ENCODE peak calls at places on chromosomes 4 and X, in five cellular contexts. One of them, this sample, is unnamed.

GRCh38 chrX:1531106-1531890 is 5.7 kb downstream of the P2RY8 start:
- DNase-seq in HL-60: no peak
- DNase-seq in CD8-positive, alpha-beta T cell: peak
- DNase-seq in Peyer's patch: no peak
- DNase-seq in fibroblast of pulmonary artery: no peak
- DNase-seq in this sample: no peak

GRCh38 chr4:6349896-6350295 is 80.2 kb downstream of the WFS1 start:
- DNase-seq in Peyer's patch: no peak
- DNase-seq in HL-60: no peak
- DNase-seq in CD8-positive, alpha-beta T cell: no peak
- DNase-seq in fibroblast of pulmonary artery: no peak
- DNase-seq in this sample: peak

GRCh38 chrX:70998402-70999027 is 67.6 kb upstream of the SLC7A3 start:
- DNase-seq in fibroblast of pulmonary artery: peak
- DNase-seq in Peyer's patch: no peak
- DNase-seq in CD8-positive, alpha-beta T cell: no peak
- DNase-seq in HL-60: peak
- DNase-seq in this sample: no peak

GRCh38 chrX:32045149-32045548 is 973.3 kb upstream of the FTHL17 start:
- DNase-seq in CD8-positive, alpha-beta T cell: no peak
- DNase-seq in Peyer's patch: no peak
- DNase-seq in HL-60: no peak
- DNase-seq in fibroblast of pulmonary artery: no peak
- DNase-seq in this sample: no peak

GRCh38 chr4:132564920-132565319 is 584.2 kb upstream of the PCDH10 start:
- DNase-seq in HL-60: no peak
- DNase-seq in fibroblast of pulmonary artery: peak
- DNase-seq in Peyer's patch: no peak
- DNase-seq in CD8-positive, alpha-beta T cell: no peak
- DNase-seq in this sample: no peak

GRCh38 chr4:90002406-90003040 is 107.9 kb downstream of the MMRN1 start:
- DNase-seq in Peyer's patch: no peak
- DNase-seq in CD8-positive, alpha-beta T cell: no peak
- DNase-seq in fibroblast of pulmonary artery: no peak
- DNase-seq in HL-60: no peak
- DNase-seq in this sample: no peak

GRCh38 chr4:128718793-128719192 is 90.7 kb upstream of the JADE1 start:
- DNase-seq in fibroblast of pulmonary artery: peak
- DNase-seq in Peyer's patch: no peak
- DNase-seq in HL-60: no peak
- DNase-seq in CD8-positive, alpha-beta T cell: no peak
- DNase-seq in this sample: no peak

GRCh38 chr4:76182463-76182862 is 31.2 kb downstream of the SCARB2 start:
- DNase-seq in Peyer's patch: no peak
- DNase-seq in fibroblast of pulmonary artery: no peak
- DNase-seq in CD8-positive, alpha-beta T cell: no peak
- DNase-seq in HL-60: no peak
- DNase-seq in this sample: no peak

GRCh38 chrX:101260435-101260834 is 30.7 kb downstream of the TAF7L start:
- DNase-seq in HL-60: no peak
- DNase-seq in fibroblast of pulmonary artery: peak
- DNase-seq in Peyer's patch: no peak
- DNase-seq in CD8-positive, alpha-beta T cell: no peak
- DNase-seq in this sample: no peak

GRCh38 chr4:147088141-147088540 is 142.5 kb upstream of the TTC29 start:
- DNase-seq in Peyer's patch: no peak
- DNase-seq in HL-60: no peak
- DNase-seq in fibroblast of pulmonary artery: no peak
- DNase-seq in CD8-positive, alpha-beta T cell: no peak
- DNase-seq in this sample: no peak

GRCh38 chrX:19332983-19333382 is 10.7 kb upstream of the PDHA1 start:
- DNase-seq in Peyer's patch: no peak
- DNase-seq in HL-60: no peak
- DNase-seq in CD8-positive, alpha-beta T cell: no peak
- DNase-seq in fibroblast of pulmonary artery: peak
- DNase-seq in this sample: peak

GRCh38 chrX:28205905-28206304 is 224.7 kb upstream of the DCAF8L1 start:
- DNase-seq in Peyer's patch: no peak
- DNase-seq in HL-60: no peak
- DNase-seq in CD8-positive, alpha-beta T cell: no peak
- DNase-seq in fibroblast of pulmonary artery: no peak
- DNase-seq in this sample: no peak

GRCh38 chr4:115851918-115852766 is 738.7 kb upstream of the NDST4 start:
- DNase-seq in HL-60: peak
- DNase-seq in Peyer's patch: peak
- DNase-seq in fibroblast of pulmonary artery: peak
- DNase-seq in CD8-positive, alpha-beta T cell: no peak
- DNase-seq in this sample: peak

GRCh38 chr4:13966241-13967195 is 339.0 kb upstream of the BOD1L1 start:
- DNase-seq in Peyer's patch: no peak
- DNase-seq in fibroblast of pulmonary artery: peak
- DNase-seq in CD8-positive, alpha-beta T cell: no peak
- DNase-seq in HL-60: no peak
- DNase-seq in this sample: no peak

GRCh38 chr4:38860788-38861424 is 4.3 kb upstream of the TLR6 start:
- DNase-seq in fibroblast of pulmonary artery: peak
- DNase-seq in Peyer's patch: no peak
- DNase-seq in CD8-positive, alpha-beta T cell: peak
- DNase-seq in HL-60: peak
- DNase-seq in this sample: peak

GRCh38 chrX:13345037-13345436 is 25.2 kb upstream of the ATXN3L start:
- DNase-seq in fibroblast of pulmonary artery: no peak
- DNase-seq in HL-60: peak
- DNase-seq in Peyer's patch: no peak
- DNase-seq in CD8-positive, alpha-beta T cell: no peak
- DNase-seq in this sample: no peak

GRCh38 chrX:39961441-39961840 is 136.3 kb downstream of the BCOR start:
- DNase-seq in Peyer's patch: no peak
- DNase-seq in HL-60: no peak
- DNase-seq in CD8-positive, alpha-beta T cell: no peak
- DNase-seq in fibroblast of pulmonary artery: no peak
- DNase-seq in this sample: no peak

GRCh38 chr4:101101072-101101471 is 246.3 kb downstream of the PPP3CA start:
- DNase-seq in HL-60: no peak
- DNase-seq in CD8-positive, alpha-beta T cell: no peak
- DNase-seq in Peyer's patch: no peak
- DNase-seq in fibroblast of pulmonary artery: no peak
- DNase-seq in this sample: no peak

GRCh38 chrX:71665747-71666146 is 1.6 kb upstream of the LOC101059915 start:
- DNase-seq in HL-60: no peak
- DNase-seq in fibroblast of pulmonary artery: no peak
- DNase-seq in Peyer's patch: no peak
- DNase-seq in CD8-positive, alpha-beta T cell: no peak
- DNase-seq in this sample: no peak

GRCh38 chr4:6999172-7000086 is 43.7 kb upstream of the TADA2B start:
- DNase-seq in Peyer's patch: no peak
- DNase-seq in fibroblast of pulmonary artery: no peak
- DNase-seq in HL-60: peak
- DNase-seq in CD8-positive, alpha-beta T cell: no peak
- DNase-seq in this sample: no peak

GRCh38 chr4:66048861-66049260 is 378.6 kb upstream of the EPHA5 start:
- DNase-seq in fibroblast of pulmonary artery: peak
- DNase-seq in HL-60: no peak
- DNase-seq in Peyer's patch: no peak
- DNase-seq in CD8-positive, alpha-beta T cell: no peak
- DNase-seq in this sample: no peak

GRCh38 chr4:140082399-140082758 is 71.6 kb downstream of the MAML3 start:
- DNase-seq in Peyer's patch: no peak
- DNase-seq in fibroblast of pulmonary artery: no peak
- DNase-seq in CD8-positive, alpha-beta T cell: no peak
- DNase-seq in HL-60: no peak
- DNase-seq in this sample: no peak

DNA sequence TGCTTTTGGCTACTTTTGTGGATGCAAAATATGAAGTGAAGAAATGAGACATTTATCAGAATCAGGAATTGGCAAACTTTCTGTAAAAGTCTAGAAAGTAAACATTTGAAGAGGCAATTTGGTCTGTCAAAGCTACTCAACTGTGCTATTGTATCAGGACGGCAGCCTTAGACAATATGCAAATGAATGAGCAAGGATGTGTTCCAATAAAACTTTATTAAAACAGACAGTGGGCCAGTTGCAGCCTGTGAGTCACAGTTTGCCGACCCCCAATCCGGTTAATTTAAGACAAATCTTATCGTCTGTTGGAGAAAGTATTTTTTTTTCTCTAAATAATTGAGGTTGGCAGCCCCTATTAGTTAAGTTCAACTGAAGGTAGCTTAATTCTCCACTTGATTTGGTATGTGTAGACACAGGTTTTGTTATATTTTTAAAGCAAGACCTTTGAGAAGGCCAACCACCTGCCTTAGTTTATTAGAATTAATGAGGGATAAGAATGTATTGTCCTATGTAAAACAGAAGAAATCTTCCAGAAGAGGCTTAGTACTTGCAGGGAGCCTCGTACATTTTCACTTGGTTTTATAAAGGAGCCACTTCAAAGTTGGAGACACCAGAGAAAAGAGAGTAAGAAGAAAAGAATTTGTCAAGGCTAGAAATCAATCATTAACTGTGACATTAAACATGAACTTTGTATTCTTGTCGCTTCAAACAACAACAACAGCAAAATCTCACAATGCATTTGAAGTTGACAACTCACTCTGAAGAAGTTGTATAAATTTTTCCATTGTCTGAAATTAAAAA is 81.6 kb upstream of the FAT1 start:
- DNase-seq in Peyer's patch: no peak
- DNase-seq in fibroblast of pulmonary artery: no peak
- DNase-seq in HL-60: no peak
- DNase-seq in CD8-positive, alpha-beta T cell: no peak
- DNase-seq in this sample: no peak
- H3K4me3 ChIP-seq in Peyer's patch: no peak
- H3K4me3 ChIP-seq in fibroblast of pulmonary artery: no peak
- H3K4me3 ChIP-seq in HL-60: no peak
- H3K4me3 ChIP-seq in CD8-positive, alpha-beta T cell: no peak
- H3K4me3 ChIP-seq in this sample: no peak

DNA sequence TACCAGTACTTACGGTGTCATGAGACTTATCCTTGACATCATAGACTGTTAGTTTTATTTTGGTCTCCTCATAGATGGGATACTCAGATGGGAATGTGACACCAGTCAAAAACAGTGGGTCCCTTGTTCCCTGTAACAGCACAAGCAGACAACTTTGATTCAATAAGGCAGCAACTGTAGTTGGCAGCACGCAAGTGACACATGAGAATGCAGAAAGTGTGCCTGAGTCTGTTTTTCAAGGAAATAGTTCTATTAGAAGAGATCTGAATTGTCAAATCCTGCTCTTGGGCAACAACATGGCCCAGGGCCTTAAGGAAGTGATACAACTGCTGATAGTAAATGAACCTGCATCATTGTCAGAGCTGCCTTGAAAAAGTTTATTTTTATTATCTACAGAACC is 443.2 kb downstream of the INPP4B start:
- DNase-seq in HL-60: no peak
- DNase-seq in Peyer's patch: no peak
- DNase-seq in fibroblast of pulmonary artery: peak
- DNase-seq in CD8-positive, alpha-beta T cell: no peak
- DNase-seq in this sample: no peak
- H3K4me3 ChIP-seq in HL-60: no peak
- H3K4me3 ChIP-seq in Peyer's patch: no peak
- H3K4me3 ChIP-seq in fibroblast of pulmonary artery: no peak
- H3K4me3 ChIP-seq in CD8-positive, alpha-beta T cell: peak
- H3K4me3 ChIP-seq in this sample: no peak

DNA sequence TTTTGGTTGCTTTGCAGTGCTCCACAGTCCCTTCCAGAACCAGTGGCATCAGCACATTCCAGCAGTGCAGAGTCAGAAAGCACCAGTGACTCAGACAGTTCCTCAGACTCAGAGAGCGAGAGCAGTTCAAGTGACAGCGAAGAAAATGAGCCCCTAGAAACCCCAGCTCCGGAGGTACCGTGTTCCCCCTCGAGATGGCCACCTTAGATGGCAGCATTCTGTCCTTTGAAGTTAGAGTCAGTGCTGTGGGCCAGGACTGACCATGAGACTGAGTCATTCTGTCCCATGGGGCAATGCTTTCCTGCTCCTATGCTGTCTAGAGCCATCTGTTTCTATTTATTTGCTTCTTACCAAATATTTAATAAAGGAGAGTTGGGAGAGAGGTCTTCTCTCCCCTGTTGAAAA is 112.3 kb downstream of the KLHL8 start:
- DNase-seq in HL-60: no peak
- DNase-seq in fibroblast of pulmonary artery: peak
- DNase-seq in CD8-positive, alpha-beta T cell: no peak
- DNase-seq in Peyer's patch: no peak
- DNase-seq in this sample: no peak
- H3K4me3 ChIP-seq in HL-60: no peak
- H3K4me3 ChIP-seq in fibroblast of pulmonary artery: no peak
- H3K4me3 ChIP-seq in CD8-positive, alpha-beta T cell: no peak
- H3K4me3 ChIP-seq in Peyer's patch: no peak
- H3K4me3 ChIP-seq in this sample: no peak

DNA sequence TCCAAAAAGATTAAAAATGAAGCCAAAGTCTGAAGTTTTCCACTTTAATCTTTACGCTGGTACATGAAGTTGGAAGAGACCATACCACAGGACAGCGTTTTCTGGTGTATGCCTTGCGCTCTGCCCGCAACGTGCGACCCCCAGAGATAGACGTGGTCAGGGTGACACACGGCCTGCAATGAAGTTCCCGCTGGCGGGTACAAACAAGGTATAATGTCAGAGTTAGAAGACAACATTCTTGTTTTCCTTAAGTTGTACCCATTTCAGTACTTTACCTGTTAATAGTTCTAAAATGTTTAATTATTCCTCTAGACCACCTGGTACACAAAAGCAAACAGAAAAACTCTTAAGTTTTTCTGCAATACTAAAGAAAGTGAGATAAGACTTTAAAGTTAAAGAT is 4.8 kb downstream of the HNRNPDL start:
- DNase-seq in HL-60: no peak
- DNase-seq in CD8-positive, alpha-beta T cell: no peak
- DNase-seq in Peyer's patch: no peak
- DNase-seq in fibroblast of pulmonary artery: no peak
- DNase-seq in this sample: no peak
- H3K4me3 ChIP-seq in HL-60: no peak
- H3K4me3 ChIP-seq in CD8-positive, alpha-beta T cell: no peak
- H3K4me3 ChIP-seq in Peyer's patch: no peak
- H3K4me3 ChIP-seq in fibroblast of pulmonary artery: no peak
- H3K4me3 ChIP-seq in this sample: no peak

DNA sequence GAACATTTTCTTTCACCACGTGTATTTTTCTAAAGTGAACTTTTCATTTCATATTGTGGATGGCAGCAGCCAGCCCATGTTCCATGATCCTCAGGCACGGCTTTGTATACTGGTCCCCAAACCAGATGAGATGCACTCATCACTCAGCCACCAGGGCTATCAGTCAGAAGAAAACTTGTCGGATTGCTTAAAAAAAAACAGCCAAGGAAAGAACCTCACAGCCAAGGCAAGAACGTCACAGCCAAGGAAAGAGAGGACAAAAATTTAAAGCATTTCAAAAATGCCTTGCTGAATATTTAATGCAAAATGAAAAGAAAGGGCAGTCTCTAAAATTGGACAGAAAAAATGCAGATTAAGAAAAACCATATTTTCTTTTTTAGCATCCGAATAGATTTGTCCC is 333.3 kb downstream of the PDGFC start:
- DNase-seq in CD8-positive, alpha-beta T cell: no peak
- DNase-seq in HL-60: no peak
- DNase-seq in fibroblast of pulmonary artery: peak
- DNase-seq in Peyer's patch: no peak
- DNase-seq in this sample: peak
- H3K4me3 ChIP-seq in CD8-positive, alpha-beta T cell: no peak
- H3K4me3 ChIP-seq in HL-60: no peak
- H3K4me3 ChIP-seq in fibroblast of pulmonary artery: no peak
- H3K4me3 ChIP-seq in Peyer's patch: no peak
- H3K4me3 ChIP-seq in this sample: no peak